ENCODE peak calls at places on chromosomes 6 and 20, in nine cellular contexts. A is uterus, E is A549, M is tibial artery, I is ovary, P is fibroblast of lung, L is OCI-LY7, V is MM.1S, Q is right lobe of liver. K is an unnamed sample.

GRCh38 chr6:44704240-44705150 is 317.0 kb downstream of the CDC5L start:
- DNase-seq in A (no peak), E (no peak), M (no peak), I (no peak), P (no peak), L (no peak), V (peak; percentile 35), Q (no peak), K (no peak)

GRCh38 chr6:147904416-147904815 is 395.9 kb downstream of the SAMD5 start:
- DNase-seq in A (no peak), E (no peak), M (no peak), I (no peak), P (no peak), L (no peak), V (no peak), Q (no peak), K (no peak)

GRCh38 chr6:44674226-44675155 is 287.0 kb downstream of the CDC5L start:
- DNase-seq in A (no peak), E (no peak), M (no peak), I (no peak), P (no peak), L (no peak), V (no peak), Q (no peak), K (no peak)

GRCh38 chr20:24135786-24136185 is 147.2 kb upstream of the GGTLC1 start:
- DNase-seq in A (no peak), E (no peak), M (no peak), I (no peak), P (no peak), L (no peak), V (no peak), Q (no peak), K (no peak)

GRCh38 chr6:4645713-4646356 is 130.4 kb upstream of the CDYL start:
- DNase-seq in A (no peak), E (no peak), M (no peak), I (no peak), P (no peak), L (no peak), V (no peak), Q (no peak), K (no peak)

GRCh38 chr20:12464036-12464435 is 544.7 kb upstream of the SPTLC3 start:
- DNase-seq in A (no peak), E (no peak), M (no peak), I (no peak), P (no peak), L (no peak), V (no peak), Q (no peak), K (no peak)

GRCh38 chr20:44390280-44390679 is 34.8 kb downstream of the HNF4A start:
- DNase-seq in A (no peak), E (no peak), M (no peak), I (no peak), P (no peak), L (no peak), V (no peak), Q (no peak), K (no peak)

GRCh38 chr20:34536798-34537394 is 20.7 kb downstream of the DYNLRB1 start:
- DNase-seq in A (no peak), E (peak; percentile 76), M (peak; percentile 37), I (no peak), P (peak; percentile 25), L (peak; percentile 70), V (peak; percentile 18), Q (peak; percentile 69), K (peak; percentile 61)

GRCh38 chr20:407953-408842 is at the start of gene RBCK1:
- DNase-seq in A (peak; percentile 86), E (peak; percentile 84), M (peak; percentile 75), I (peak; percentile 92), P (peak; percentile 82), L (peak; percentile 90), V (peak; percentile 84), Q (peak; percentile 90), K (peak; percentile 91)

GRCh38 chr6:115747719-115748118 is 313.0 kb downstream of the FRK start:
- DNase-seq in A (no peak), E (no peak), M (no peak), I (no peak), P (no peak), L (no peak), V (no peak), Q (no peak), K (no peak)

GRCh38 chr6:159916752-159917151 is 26.0 kb downstream of the MAS1 start:
- DNase-seq in A (no peak), E (no peak), M (no peak), I (no peak), P (no peak), L (no peak), V (no peak), Q (no peak), K (no peak)

GRCh38 chr6:77124604-77125003 is 338.7 kb downstream of the HTR1B start:
- DNase-seq in A (no peak), E (no peak), M (no peak), I (no peak), P (no peak), L (no peak), V (no peak), Q (no peak), K (no peak)

GRCh38 chr6:125066964-125067363 is 86.6 kb upstream of the TPD52L1 start:
- DNase-seq in A (no peak), E (no peak), M (no peak), I (no peak), P (peak; percentile 29), L (no peak), V (no peak), Q (no peak), K (no peak)

GRCh38 chr6:160217863-160218262 is 40.8 kb downstream of the SLC22A2 start:
- DNase-seq in A (no peak), E (no peak), M (no peak), I (no peak), P (no peak), L (no peak), V (no peak), Q (no peak), K (no peak)

GRCh38 chr6:42137192-42137753 is 5.1 kb downstream of the C6orf132 start:
- DNase-seq in A (no peak), E (peak; percentile 34), M (no peak), I (no peak), P (no peak), L (no peak), V (no peak), Q (no peak), K (no peak)

GRCh38 chr6:42140051-42140450 is 2.4 kb downstream of the C6orf132 start:
- DNase-seq in A (no peak), E (peak; percentile 69), M (peak; percentile 46), I (no peak), P (peak; percentile 17), L (no peak), V (no peak), Q (no peak), K (no peak)

GRCh38 chr6:42138190-42138589 is 4.2 kb downstream of the C6orf132 start:
- DNase-seq in A (no peak), E (no peak), M (no peak), I (no peak), P (no peak), L (no peak), V (no peak), Q (no peak), K (no peak)

GRCh38 chr6:42140756-42141602 is 1.4 kb downstream of the C6orf132 start:
- DNase-seq in A (no peak), E (no peak), M (peak; percentile 74), I (no peak), P (peak; percentile 34), L (no peak), V (no peak), Q (no peak), K (no peak)

GRCh38 chr6:42138630-42139619 is 3.5 kb downstream of the C6orf132 start:
- DNase-seq in A (no peak), E (peak; percentile 25), M (no peak), I (no peak), P (peak; percentile 42), L (no peak), V (no peak), Q (no peak), K (no peak)
- H3K4me3 ChIP-seq in A (no peak overlapping the region), E (no peak overlapping the region), M (no peak overlapping the region), I (no peak overlapping the region), P (no peak overlapping the region), L (no peak overlapping the region), V (no peak overlapping the region), Q (no peak overlapping the region), K (no peak overlapping the region)

DNA sequence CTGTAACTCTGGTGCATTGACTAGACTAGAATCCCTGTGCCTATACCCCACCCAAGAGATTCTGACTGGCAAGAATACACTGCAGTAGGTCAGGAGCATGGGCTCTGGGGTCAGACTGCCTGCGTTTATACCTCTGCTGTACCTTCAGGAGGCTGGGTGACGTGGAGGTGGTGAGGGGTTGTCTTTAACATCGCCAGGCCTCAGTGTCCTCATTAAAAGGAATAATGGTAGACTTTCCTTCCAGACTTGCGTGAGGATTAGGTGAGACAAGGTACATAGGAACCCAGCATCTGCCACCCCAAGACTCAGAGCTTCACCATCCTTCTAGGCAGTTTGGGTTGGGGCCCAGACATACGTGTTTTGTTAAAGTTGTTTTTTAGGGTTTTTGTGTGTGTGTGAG is 44.3 kb downstream of the TM9SF4 start:
- DNase-seq in A (no peak), E (no peak), M (no peak), I (no peak), P (no peak), L (no peak), V (no peak), Q (peak; percentile 3), K (no peak)
- H3K4me1 ChIP-seq in A (no peaks in the 10 kb centered on the region), E (peaks cover 8% of the 10 kb centered on the region), M (peaks cover 7% of the 10 kb centered on the region), I (no peaks in the 10 kb centered on the region), P (peaks cover 5% of the 10 kb centered on the region), L (no peaks in the 10 kb centered on the region), V (no peaks in the 10 kb centered on the region), Q (peaks cover 10% of the 10 kb centered on the region), K (peaks cover 24% of the 10 kb centered on the region)

GRCh38 chr20:31497838-31498540 is 16.3 kb upstream of the HM13 start:
- DNase-seq in A (peak; percentile 57), E (no peak), M (no peak), I (no peak), P (peak; percentile 32), L (no peak), V (no peak), Q (no peak), K (peak; percentile 69)
- H3K4me3 ChIP-seq in A (no peak overlapping the region), E (no peak overlapping the region), M (no peak overlapping the region), I (no peak overlapping the region), P (no peak overlapping the region), L (no peak overlapping the region), V (no peak overlapping the region), Q (no peak overlapping the region), K (no peak overlapping the region)

GRCh38 chr6:11214438-11214837 is 18.0 kb downstream of the NEDD9 start:
- DNase-seq in A (no peak), E (peak; percentile 14), M (peak; percentile 47), I (no peak), P (no peak), L (no peak), V (no peak), Q (no peak), K (no peak)

GRCh38 chr6:11214911-11215310 is 17.6 kb downstream of the NEDD9 start:
- DNase-seq in A (no peak), E (no peak), M (no peak), I (no peak), P (no peak), L (no peak), V (no peak), Q (no peak), K (no peak)

GRCh38 chr6:11212625-11213024 is 19.8 kb downstream of the NEDD9 start:
- DNase-seq in A (peak; percentile 81), E (peak; percentile 70), M (peak; percentile 85), I (no peak), P (peak; percentile 86), L (no peak), V (no peak), Q (no peak), K (no peak)

GRCh38 chr6:11215773-11216172 is 16.7 kb downstream of the NEDD9 start:
- DNase-seq in A (no peak), E (peak; percentile 29), M (no peak), I (no peak), P (no peak), L (no peak), V (no peak), Q (no peak), K (no peak)

GRCh38 chr6:11213305-11214106 is 19.0 kb downstream of the NEDD9 start:
- DNase-seq in A (no peak), E (peak; percentile 33), M (no peak), I (no peak), P (peak; percentile 50), L (no peak), V (no peak), Q (no peak), K (no peak)
- H3K4me1 ChIP-seq in A (peaks cover 9% of the 10 kb centered on the region), E (peaks cover 100% of the 10 kb centered on the region), M (peaks cover 86% of the 10 kb centered on the region), I (no peaks in the 10 kb centered on the region), P (peaks cover 23% of the 10 kb centered on the region), L (no peaks in the 10 kb centered on the region), V (no peaks in the 10 kb centered on the region), Q (peaks cover 6% of the 10 kb centered on the region), K (peaks cover 42% of the 10 kb centered on the region)